ENCODE peak calls at places on chromosomes 5 and 9, in seven cellular contexts. K, Y, S, Q, R, N and O are unnamed samples.

GRCh38 chr5:144583493-144584154 is 413.0 kb downstream of the KCTD16 start:
- DNase-seq in Y (peak), K (no peak), R (no peak), N (no peak), S (no peak), Q (no peak), O (no peak)

GRCh38 chr5:1477341-1477740 is 32.1 kb upstream of the SLC6A3 start:
- DNase-seq in N (no peak), S (no peak), Y (no peak), Q (no peak), R (no peak), K (peak), O (no peak)

GRCh38 chr5:152072076-152072475 is 147.4 kb upstream of the GLRA1 start:
- DNase-seq in R (no peak), S (no peak), Q (no peak), N (no peak), Y (no peak), K (no peak), O (peak)

GRCh38 chr5:3285621-3286020 is 310.0 kb upstream of the IRX1 start:
- DNase-seq in K (no peak), S (no peak), Y (no peak), N (no peak), R (no peak), Q (no peak), O (no peak)

GRCh38 chr5:157744055-157745011 is 821 bp downstream of the LSM11 start:
- DNase-seq in S (no peak), Y (no peak), K (no peak), N (no peak), Q (no peak), R (peak), O (no peak)

GRCh38 chr9:36151306-36152210 is 15.0 kb downstream of the GLIPR2 start:
- DNase-seq in S (no peak), R (peak), N (no peak), Q (peak), Y (no peak), K (peak), O (peak)

GRCh38 chr5:131081371-131081770 is 83.7 kb downstream of the HINT1 start:
- DNase-seq in Y (no peak), K (peak), Q (no peak), S (no peak), R (peak), N (no peak), O (no peak)

GRCh38 chr5:62578540-62578939 is at the start of gene LRRC70:
- DNase-seq in R (peak), K (peak), N (no peak), Y (no peak), S (no peak), Q (peak), O (peak)

GRCh38 chr9:107866912-107867311 is 377.3 kb upstream of the KLF4 start:
- DNase-seq in K (peak), Q (no peak), S (no peak), R (peak), N (no peak), Y (no peak), O (no peak)

GRCh38 chr5:119274024-119274766 is 81.6 kb upstream of the TNFAIP8 start:
- DNase-seq in Y (no peak), Q (peak), R (no peak), N (no peak), S (peak), K (peak), O (peak)

GRCh38 chr5:150262502-150262901 is 27.1 kb downstream of the CAMK2A start:
- DNase-seq in Q (no peak), N (no peak), R (no peak), Y (no peak), K (no peak), S (no peak), O (no peak)

GRCh38 chr5:138752951-138753793 is at the start of gene CTNNA1:
- DNase-seq in S (peak), K (peak), N (peak), Q (peak), Y (peak), R (peak), O (peak)

GRCh38 chr5:33892419-33893151 is 795 bp upstream of the ADAMTS12 start:
- DNase-seq in R (peak), Q (no peak), K (peak), Y (peak), N (no peak), S (peak), O (peak)

GRCh38 chr9:20022410-20022809 is 233.6 kb upstream of the SLC24A2 start:
- DNase-seq in Y (no peak), Q (no peak), N (no peak), S (no peak), R (peak), K (peak), O (no peak)

GRCh38 chr5:72402959-72403628 is 82.9 kb downstream of the PTCD2 start:
- DNase-seq in R (no peak), N (peak), Y (no peak), S (peak), K (no peak), Q (no peak), O (peak)

GRCh38 chr5:57302643-57303042 is 128.8 kb downstream of the GPBP1 start:
- DNase-seq in N (no peak), Q (no peak), R (peak), K (peak), S (no peak), Y (no peak), O (peak)

GRCh38 chr9:83047839-83048775 is 14.8 kb downstream of the RASEF start:
- DNase-seq in Q (no peak), S (no peak), K (peak), Y (no peak), N (no peak), R (no peak), O (no peak)

GRCh38 chr5:143094087-143094511 is 309.4 kb downstream of the NR3C1 start:
- DNase-seq in K (peak), N (peak), Q (no peak), R (peak), Y (peak), S (peak), O (peak)

GRCh38 chr9:16203735-16204573 is 651.1 kb downstream of the CCDC171 start:
- DNase-seq in N (no peak), Y (no peak), S (no peak), Q (no peak), R (peak), K (peak), O (no peak)

GRCh38 chr5:78613756-78614155 is 34.8 kb downstream of the LHFPL2 start:
- DNase-seq in K (no peak), S (no peak), N (no peak), Q (no peak), Y (no peak), R (no peak), O (no peak)

GRCh38 chr5:131640043-131640856 is 5.2 kb upstream of the RAPGEF6 start:
- DNase-seq in N (no peak), K (peak), S (no peak), Q (no peak), Y (no peak), R (no peak), O (peak)

GRCh38 chr9:14249527-14249926 is 64.4 kb downstream of the NFIB start:
- DNase-seq in N (no peak), Y (no peak), K (no peak), S (no peak), R (no peak), Q (no peak), O (no peak)
- H2BK5ac ChIP-seq in N (no peak), Y (no peak), K (no peak), S (no peak), R (no peak), Q (no peak), O (no peak)

GRCh38 chr9:21357479-21358290 is 7.0 kb upstream of the IFNA6 start:
- DNase-seq in S (no peak), K (no peak), Q (no peak), R (peak), Y (no peak), N (no peak), O (no peak)
- H2BK5ac ChIP-seq in S (no peak), K (no peak), Q (no peak), R (no peak), Y (no peak), N (no peak), O (no peak)

DNA sequence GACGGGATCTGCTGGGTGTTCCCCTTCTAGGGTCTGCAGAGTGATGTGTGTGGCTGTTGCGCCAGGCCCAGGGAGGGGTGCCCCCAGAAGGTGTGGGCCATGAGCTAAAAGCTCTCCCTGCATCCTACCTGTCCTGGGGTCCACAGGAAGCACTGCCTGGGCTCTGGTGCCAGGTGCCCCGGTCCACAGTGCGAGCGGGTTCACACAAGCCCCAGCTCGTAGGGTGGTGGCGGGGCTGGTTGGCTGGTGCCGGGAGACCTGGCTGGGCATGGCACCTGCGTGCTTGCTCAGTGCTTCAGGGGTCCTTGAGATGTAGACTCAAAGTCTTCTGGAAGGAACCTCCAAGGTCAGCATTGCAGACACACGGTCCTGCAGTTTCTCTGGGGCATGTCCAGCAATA is 25.5 kb downstream of the ASS1 start:
- DNase-seq in Q (no peak), R (no peak), N (no peak), S (no peak), Y (no peak), K (no peak), O (no peak)
- H2BK5ac ChIP-seq in Q (no peak), R (no peak), N (no peak), S (no peak), Y (peak), K (no peak), O (no peak)

GRCh38 chr9:37441776-37442370 is 19.4 kb downstream of the GRHPR start:
- DNase-seq in Q (peak), S (no peak), R (no peak), Y (no peak), K (no peak), N (no peak), O (no peak)
- H2BK5ac ChIP-seq in Q (no peak), S (no peak), R (no peak), Y (peak), K (no peak), N (no peak), O (no peak)

DNA sequence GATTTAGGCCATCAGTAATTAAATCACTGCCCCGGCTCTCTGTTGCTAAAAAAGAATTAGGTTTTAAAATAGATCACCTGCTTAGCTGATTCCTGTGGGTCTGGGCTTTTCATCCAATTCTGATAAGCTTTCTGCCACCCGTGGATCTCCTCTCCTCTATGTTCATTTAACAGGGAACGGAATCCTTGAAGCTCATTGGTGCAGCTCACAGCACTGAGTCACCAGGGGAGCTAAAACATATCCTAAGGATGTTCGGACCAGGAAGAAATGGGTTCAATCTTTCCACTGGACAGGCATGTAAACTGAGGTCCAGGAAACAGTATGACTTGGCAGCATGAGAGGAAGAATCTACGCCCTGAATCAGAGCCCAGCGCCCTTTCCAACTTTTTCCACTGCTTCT is 267.1 kb upstream of the GRIA1 start:
- DNase-seq in S (no peak), K (no peak), N (no peak), R (peak), Y (no peak), Q (no peak), O (no peak)
- H2BK5ac ChIP-seq in S (no peak), K (no peak), N (no peak), R (no peak), Y (no peak), Q (no peak), O (no peak)

GRCh38 chr9:17695482-17695881 is 116.6 kb downstream of the SH3GL2 start:
- DNase-seq in N (no peak), R (no peak), Q (no peak), K (no peak), S (no peak), Y (no peak), O (no peak)
- H2BK5ac ChIP-seq in N (no peak), R (no peak), Q (no peak), K (no peak), S (no peak), Y (no peak), O (no peak)

DNA sequence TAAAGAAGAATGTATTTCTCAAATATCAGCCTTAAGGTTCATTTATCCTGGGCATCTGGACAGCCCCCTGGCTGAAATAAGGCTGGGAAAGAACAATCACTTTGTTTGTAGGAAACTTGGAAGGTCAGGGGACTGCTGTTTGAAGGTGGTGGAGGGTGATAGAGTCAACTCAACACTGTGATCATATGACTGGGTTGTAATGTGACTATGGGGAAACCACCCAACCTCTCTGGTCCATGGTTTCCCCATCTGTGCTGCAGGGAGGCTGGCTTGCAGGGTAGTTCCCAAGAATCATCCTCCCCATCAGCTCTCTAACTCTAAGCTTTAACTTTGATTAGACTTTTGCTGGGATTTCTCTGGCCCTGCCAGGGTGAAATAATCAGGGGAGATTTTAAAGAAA is 10.0 kb downstream of the INSYN2B start:
- DNase-seq in N (no peak), S (no peak), Y (no peak), Q (no peak), R (no peak), K (no peak), O (no peak)
- H2BK5ac ChIP-seq in N (no peak), S (no peak), Y (no peak), Q (no peak), R (no peak), K (peak), O (no peak)

GRCh38 chr9:3809724-3810123 is 283.9 kb upstream of the RFX3 start:
- DNase-seq in S (no peak), K (peak), Y (no peak), R (no peak), N (no peak), Q (no peak), O (no peak)
- H2BK5ac ChIP-seq in S (no peak), K (no peak), Y (no peak), R (no peak), N (no peak), Q (no peak), O (no peak)